ENCODE peak calls at places on chromosomes 11 and 22, in seven cellular contexts. One of them, this sample, is unnamed. For H3K9me3, the result is how much of the 10 kb centered on the place peaks cover.

GRCh38 chr11:134028368-134028920 is 40.4 kb upstream of the JAM3 start:
- DNase-seq in tibial nerve: no peak
- DNase-seq in SK-N-SH: no peak
- DNase-seq in HepG2: no peak
- DNase-seq in fibroblast of lung: no peak
- DNase-seq in heart right ventricle: no peak
- DNase-seq in body of pancreas: no peak
- DNase-seq in this sample: no peak

GRCh38 chr11:26993965-26994446 is at the start of gene FIBIN:
- DNase-seq in heart right ventricle: peak
- DNase-seq in fibroblast of lung: peak
- DNase-seq in tibial nerve: peak
- DNase-seq in body of pancreas: peak
- DNase-seq in SK-N-SH: no peak
- DNase-seq in HepG2: no peak
- DNase-seq in this sample: no peak

GRCh38 chr11:107590460-107591097 is 368 bp upstream of the ELMOD1 start:
- DNase-seq in heart right ventricle: no peak
- DNase-seq in body of pancreas: no peak
- DNase-seq in HepG2: no peak
- DNase-seq in SK-N-SH: no peak
- DNase-seq in tibial nerve: no peak
- DNase-seq in fibroblast of lung: no peak
- DNase-seq in this sample: peak

GRCh38 chr11:73393479-73394415 is 17.5 kb downstream of the RELT start:
- DNase-seq in fibroblast of lung: peak
- DNase-seq in SK-N-SH: peak
- DNase-seq in heart right ventricle: peak
- DNase-seq in body of pancreas: peak
- DNase-seq in tibial nerve: peak
- DNase-seq in HepG2: peak
- DNase-seq in this sample: peak

GRCh38 chr11:72574534-72575460 is 99.4 kb downstream of the PDE2A start:
- DNase-seq in heart right ventricle: no peak
- DNase-seq in body of pancreas: no peak
- DNase-seq in SK-N-SH: no peak
- DNase-seq in tibial nerve: no peak
- DNase-seq in HepG2: no peak
- DNase-seq in fibroblast of lung: no peak
- DNase-seq in this sample: no peak

GRCh38 chr11:116502641-116503061 is 270.1 kb downstream of the BUD13 start:
- DNase-seq in SK-N-SH: no peak
- DNase-seq in tibial nerve: no peak
- DNase-seq in fibroblast of lung: no peak
- DNase-seq in HepG2: no peak
- DNase-seq in heart right ventricle: peak
- DNase-seq in body of pancreas: no peak
- DNase-seq in this sample: no peak

GRCh38 chr11:110728883-110729282 is 16.6 kb upstream of the ARHGAP20 start:
- DNase-seq in HepG2: no peak
- DNase-seq in tibial nerve: no peak
- DNase-seq in body of pancreas: no peak
- DNase-seq in SK-N-SH: no peak
- DNase-seq in fibroblast of lung: peak
- DNase-seq in heart right ventricle: no peak
- DNase-seq in this sample: no peak

GRCh38 chr11:826836-827145 is 928 bp upstream of the CRACR2B start:
- DNase-seq in HepG2: no peak
- DNase-seq in fibroblast of lung: no peak
- DNase-seq in heart right ventricle: no peak
- DNase-seq in SK-N-SH: no peak
- DNase-seq in body of pancreas: no peak
- DNase-seq in tibial nerve: no peak
- DNase-seq in this sample: no peak

GRCh38 chr11:93986716-93987115 is 34.4 kb upstream of the HEPHL1 start:
- DNase-seq in fibroblast of lung: peak
- DNase-seq in heart right ventricle: no peak
- DNase-seq in tibial nerve: no peak
- DNase-seq in HepG2: no peak
- DNase-seq in body of pancreas: peak
- DNase-seq in SK-N-SH: no peak
- DNase-seq in this sample: no peak

GRCh38 chr11:68328374-68329091 is 16.1 kb downstream of the LRP5 start:
- DNase-seq in body of pancreas: peak
- DNase-seq in HepG2: peak
- DNase-seq in heart right ventricle: peak
- DNase-seq in fibroblast of lung: no peak
- DNase-seq in SK-N-SH: peak
- DNase-seq in tibial nerve: no peak
- DNase-seq in this sample: no peak

GRCh38 chr22:37018815-37019308 is 385 bp downstream of the TST start:
- DNase-seq in tibial nerve: peak
- DNase-seq in SK-N-SH: peak
- DNase-seq in fibroblast of lung: peak
- DNase-seq in body of pancreas: peak
- DNase-seq in HepG2: peak
- DNase-seq in heart right ventricle: peak
- DNase-seq in this sample: peak

GRCh38 chr11:14132312-14132711 is 169.8 kb downstream of the SPON1 start:
- DNase-seq in body of pancreas: no peak
- DNase-seq in tibial nerve: no peak
- DNase-seq in fibroblast of lung: peak
- DNase-seq in SK-N-SH: peak
- DNase-seq in HepG2: no peak
- DNase-seq in heart right ventricle: peak
- DNase-seq in this sample: peak

GRCh38 chr11:59173080-59173963 is 1.4 kb downstream of the DTX4 start:
- DNase-seq in body of pancreas: peak
- DNase-seq in SK-N-SH: peak
- DNase-seq in heart right ventricle: peak
- DNase-seq in fibroblast of lung: no peak
- DNase-seq in HepG2: peak
- DNase-seq in tibial nerve: no peak
- DNase-seq in this sample: peak

GRCh38 chr11:15208570-15209222 is 94.0 kb downstream of the INSC start:
- DNase-seq in fibroblast of lung: peak
- DNase-seq in heart right ventricle: peak
- DNase-seq in body of pancreas: peak
- DNase-seq in tibial nerve: peak
- DNase-seq in SK-N-SH: peak
- DNase-seq in HepG2: peak
- DNase-seq in this sample: peak

GRCh38 chr11:46513934-46514342 is 79.9 kb downstream of the AMBRA1 start:
- DNase-seq in HepG2: no peak
- DNase-seq in fibroblast of lung: peak
- DNase-seq in heart right ventricle: peak
- DNase-seq in SK-N-SH: peak
- DNase-seq in tibial nerve: peak
- DNase-seq in body of pancreas: peak
- DNase-seq in this sample: peak

GRCh38 chr11:102583437-102583836 is 41.7 kb downstream of the MMP20 start:
- DNase-seq in SK-N-SH: no peak
- DNase-seq in tibial nerve: no peak
- DNase-seq in body of pancreas: no peak
- DNase-seq in HepG2: no peak
- DNase-seq in heart right ventricle: no peak
- DNase-seq in fibroblast of lung: no peak
- DNase-seq in this sample: no peak

GRCh38 chr11:111730871-111731591 is 35.2 kb downstream of the PPP2R1B start:
- DNase-seq in body of pancreas: peak
- DNase-seq in heart right ventricle: no peak
- DNase-seq in HepG2: no peak
- DNase-seq in SK-N-SH: peak
- DNase-seq in fibroblast of lung: peak
- DNase-seq in tibial nerve: no peak
- DNase-seq in this sample: no peak
- H3K27ac ChIP-seq in body of pancreas: peak
- H3K27ac ChIP-seq in heart right ventricle: peak
- H3K27ac ChIP-seq in HepG2: no peak
- H3K27ac ChIP-seq in SK-N-SH: no peak
- H3K27ac ChIP-seq in fibroblast of lung: no peak
- H3K27ac ChIP-seq in tibial nerve: peak
- H3K27ac ChIP-seq in this sample: no peak

GRCh38 chr11:6617315-6617781 is 1.9 kb downstream of the TPP1 start:
- DNase-seq in heart right ventricle: no peak
- DNase-seq in body of pancreas: no peak
- DNase-seq in HepG2: no peak
- DNase-seq in SK-N-SH: no peak
- DNase-seq in fibroblast of lung: no peak
- DNase-seq in tibial nerve: no peak
- DNase-seq in this sample: no peak
- H3K4me3 ChIP-seq in heart right ventricle: no peak
- H3K4me3 ChIP-seq in body of pancreas: no peak
- H3K4me3 ChIP-seq in HepG2: no peak
- H3K4me3 ChIP-seq in SK-N-SH: no peak
- H3K4me3 ChIP-seq in fibroblast of lung: no peak
- H3K4me3 ChIP-seq in tibial nerve: peak
- H3K4me3 ChIP-seq in this sample: no peak

DNA sequence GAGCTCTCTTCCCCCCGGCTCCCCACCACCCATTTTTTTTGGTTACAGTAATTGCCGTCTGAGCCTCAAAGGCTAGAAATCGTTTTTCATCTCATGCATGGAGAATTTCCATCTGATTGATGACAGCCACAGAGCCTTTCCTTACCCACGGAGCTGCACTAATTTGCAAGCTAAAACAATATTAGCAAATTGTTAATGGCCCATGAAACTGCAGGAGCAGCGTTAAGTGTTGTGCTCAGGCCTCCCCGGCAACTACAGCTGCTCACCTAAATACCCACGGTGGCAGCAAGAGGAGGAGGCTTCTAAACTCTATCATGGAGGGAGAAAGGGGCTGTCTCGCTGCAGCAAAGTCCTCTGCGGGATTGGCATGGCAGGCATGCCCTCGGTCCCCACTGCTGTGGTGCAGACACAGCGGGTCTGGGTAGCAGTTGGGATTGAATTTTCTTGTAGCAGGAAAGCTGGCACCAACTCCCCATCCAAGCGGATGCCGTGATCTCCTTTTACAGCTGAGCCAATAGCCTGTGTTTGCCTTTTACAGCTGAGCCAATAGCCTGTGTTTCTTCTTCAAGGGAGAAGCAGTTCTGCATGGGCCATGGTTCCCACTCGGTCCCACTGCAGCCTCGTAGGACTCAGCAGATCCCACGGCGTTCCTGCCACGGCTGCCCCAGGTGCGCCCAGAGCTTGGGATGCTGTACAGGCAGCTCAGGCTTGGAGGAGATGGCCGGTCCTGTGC is 412.3 kb downstream of the BRD1 start:
- DNase-seq in tibial nerve: no peak
- DNase-seq in SK-N-SH: no peak
- DNase-seq in HepG2: no peak
- DNase-seq in fibroblast of lung: no peak
- DNase-seq in heart right ventricle: no peak
- DNase-seq in body of pancreas: no peak
- DNase-seq in this sample: no peak
- H3K9me3 ChIP-seq in tibial nerve: under half
- H3K9me3 ChIP-seq in SK-N-SH: under half
- H3K9me3 ChIP-seq in HepG2: under half
- H3K9me3 ChIP-seq in fibroblast of lung: under half
- H3K9me3 ChIP-seq in heart right ventricle: under half
- H3K9me3 ChIP-seq in body of pancreas: under half
- H3K9me3 ChIP-seq in this sample: under half

DNA sequence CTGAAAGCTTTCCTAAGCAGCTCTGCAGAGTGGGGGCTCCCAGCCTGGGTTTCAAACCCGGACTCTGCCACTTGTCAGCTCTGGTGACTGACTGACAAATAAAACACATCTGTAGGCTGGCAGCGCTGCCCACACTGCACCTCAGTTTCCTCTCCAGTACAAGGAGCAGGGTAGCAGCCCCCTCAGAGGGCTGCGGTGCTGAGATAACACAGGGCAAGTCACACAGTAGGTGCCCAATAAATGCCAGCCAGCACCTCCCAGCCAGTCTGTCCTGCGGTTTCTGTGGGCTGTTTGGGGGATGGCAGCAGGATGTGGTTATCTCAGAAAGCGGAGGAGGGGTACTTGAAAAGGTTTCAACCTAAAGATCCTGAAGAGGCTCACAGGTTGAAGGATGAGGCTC is 1.5 kb downstream of the SYT12 start:
- DNase-seq in heart right ventricle: no peak
- DNase-seq in tibial nerve: no peak
- DNase-seq in fibroblast of lung: no peak
- DNase-seq in HepG2: no peak
- DNase-seq in SK-N-SH: no peak
- DNase-seq in body of pancreas: no peak
- DNase-seq in this sample: no peak
- H3K27ac ChIP-seq in heart right ventricle: no peak
- H3K27ac ChIP-seq in tibial nerve: no peak
- H3K27ac ChIP-seq in fibroblast of lung: no peak
- H3K27ac ChIP-seq in HepG2: no peak
- H3K27ac ChIP-seq in SK-N-SH: no peak
- H3K27ac ChIP-seq in body of pancreas: no peak
- H3K27ac ChIP-seq in this sample: no peak

GRCh38 chr22:35459423-35459894 is 59.5 kb downstream of the MCM5 start:
- DNase-seq in SK-N-SH: peak
- DNase-seq in fibroblast of lung: no peak
- DNase-seq in heart right ventricle: no peak
- DNase-seq in body of pancreas: no peak
- DNase-seq in tibial nerve: no peak
- DNase-seq in HepG2: no peak
- DNase-seq in this sample: no peak
- H3K4me3 ChIP-seq in SK-N-SH: no peak
- H3K4me3 ChIP-seq in fibroblast of lung: no peak
- H3K4me3 ChIP-seq in heart right ventricle: no peak
- H3K4me3 ChIP-seq in body of pancreas: no peak
- H3K4me3 ChIP-seq in tibial nerve: no peak
- H3K4me3 ChIP-seq in HepG2: no peak
- H3K4me3 ChIP-seq in this sample: no peak

DNA sequence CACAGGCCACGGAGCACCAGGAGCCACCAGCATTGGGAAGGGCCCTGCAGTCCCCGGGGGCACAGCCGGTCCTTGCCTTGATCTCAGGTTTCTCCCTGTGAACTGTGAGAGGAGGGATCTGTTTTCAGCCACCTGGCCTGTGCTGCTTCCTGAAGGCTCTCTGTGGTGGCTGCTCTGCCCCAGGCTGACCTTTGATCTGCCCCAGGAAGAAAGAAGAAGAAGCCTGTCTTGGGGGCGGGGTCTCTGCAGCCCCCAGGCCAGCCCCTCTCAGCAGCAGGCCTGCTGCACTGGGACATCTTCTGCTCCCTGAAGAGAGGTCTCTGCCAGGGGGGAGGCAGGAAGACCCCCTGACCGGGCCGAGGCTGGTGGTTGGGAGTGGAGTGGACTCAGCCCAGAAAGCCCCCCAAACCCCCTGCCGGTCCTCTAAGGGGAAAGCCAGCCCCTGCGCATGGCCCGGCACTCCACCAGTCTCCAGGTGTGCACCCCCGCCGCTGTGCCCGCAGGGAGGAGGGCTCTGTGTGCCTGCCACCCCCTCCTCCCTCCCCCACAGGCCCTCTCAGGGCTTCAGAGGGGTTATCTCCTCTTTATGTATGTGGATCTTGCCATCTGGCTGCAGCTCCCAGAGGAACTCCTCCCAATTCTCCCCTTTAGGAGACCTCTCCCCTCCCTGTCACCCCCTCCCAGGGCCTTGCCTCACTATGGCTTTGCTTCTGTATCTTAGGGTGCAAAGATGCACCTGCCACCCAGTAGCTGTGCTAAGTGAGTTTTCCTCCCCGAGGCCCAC is 675.3 kb downstream of the BRD1 start:
- DNase-seq in SK-N-SH: peak
- DNase-seq in body of pancreas: no peak
- DNase-seq in heart right ventricle: no peak
- DNase-seq in tibial nerve: no peak
- DNase-seq in HepG2: no peak
- DNase-seq in fibroblast of lung: no peak
- DNase-seq in this sample: peak
- H3K9me3 ChIP-seq in SK-N-SH: under half
- H3K9me3 ChIP-seq in body of pancreas: under half
- H3K9me3 ChIP-seq in heart right ventricle: under half
- H3K9me3 ChIP-seq in tibial nerve: under half
- H3K9me3 ChIP-seq in HepG2: under half
- H3K9me3 ChIP-seq in fibroblast of lung: under half
- H3K9me3 ChIP-seq in this sample: under half

This sample was measured in WERI-Rb-1.